ENCODE peak calls at places on chromosomes 1 and 21, in seven cellular contexts. U is A549; Y is astrocyte; O is activated CD4-positive, alpha-beta T cell treated with anti-CD3 and anti-CD28 coated beads for 1 hour; S is ovary; K is putamen; J is HuH-7.5. D is an unnamed sample.

GRCh38 chr1:109509176-109510134 is at the start of gene AMIGO1:
- DNase-seq in U (peak), Y (no peak), O (peak), S (peak), K (peak), J (peak), D (peak)

GRCh38 chr1:246554201-246554600 is 11.9 kb downstream of the TFB2M start:
- DNase-seq in U (no peak), Y (no peak), O (no peak), S (no peak), K (no peak), J (no peak), D (no peak)

GRCh38 chr1:167706931-167707877 is 14.6 kb upstream of the MPZL1 start:
- DNase-seq in U (no peak), Y (no peak), O (no peak), S (no peak), K (no peak), J (no peak), D (no peak)

GRCh38 chr1:206706298-206706791 is 21.6 kb downstream of the MAPKAPK2 start:
- DNase-seq in U (no peak), Y (peak), O (no peak), S (peak), K (no peak), J (no peak), D (peak)

GRCh38 chr1:161226320-161226711 is 456 bp downstream of the TOMM40L start:
- DNase-seq in U (no peak), Y (no peak), O (no peak), S (no peak), K (no peak), J (no peak), D (peak)

GRCh38 chr1:62689524-62689923 is 1.3 kb upstream of the DOCK7 start:
- DNase-seq in U (no peak), Y (peak), O (no peak), S (no peak), K (no peak), J (no peak), D (no peak)

GRCh38 chr1:51715369-51715768 is 98.5 kb downstream of the OSBPL9 start:
- DNase-seq in U (no peak), Y (no peak), O (no peak), S (no peak), K (no peak), J (no peak), D (no peak)

GRCh38 chr1:199472025-199472424 is 555.5 kb upstream of the NR5A2 start:
- DNase-seq in U (no peak), Y (no peak), O (no peak), S (no peak), K (no peak), J (no peak), D (no peak)

GRCh38 chr1:10508511-10508951 is 33.8 kb downstream of the PEX14 start:
- DNase-seq in U (no peak), Y (peak), O (no peak), S (no peak), K (no peak), J (no peak), D (no peak)

GRCh38 chr1:58857673-58858343 is 74.0 kb upstream of the JUN start:
- DNase-seq in U (no peak), Y (no peak), O (no peak), S (no peak), K (no peak), J (no peak), D (no peak)

GRCh38 chr1:30166194-30166593 is 557.2 kb downstream of the MATN1 start:
- DNase-seq in U (no peak), Y (no peak), O (no peak), S (no peak), K (no peak), J (no peak), D (no peak)

GRCh38 chr1:150210741-150211140 is 25.2 kb downstream of the ANP32E start:
- DNase-seq in U (no peak), Y (no peak), O (no peak), S (no peak), K (no peak), J (no peak), D (no peak)

GRCh38 chr1:56302878-56303277 is 276.5 kb downstream of the PLPP3 start:
- DNase-seq in U (no peak), Y (peak), O (no peak), S (no peak), K (no peak), J (no peak), D (no peak)

GRCh38 chr1:164611754-164612642 is 53.0 kb downstream of the PBX1 start:
- DNase-seq in U (peak), Y (peak), O (no peak), S (no peak), K (no peak), J (peak), D (no peak)

GRCh38 chr1:61978866-61979265 is 215.8 kb upstream of the L1TD1 start:
- DNase-seq in U (no peak), Y (no peak), O (no peak), S (no peak), K (no peak), J (no peak), D (no peak)

GRCh38 chr1:224644553-224645154 is 28.5 kb downstream of the CNIH3 start:
- DNase-seq in U (peak), Y (no peak), O (peak), S (peak), K (peak), J (peak), D (no peak)

GRCh38 chr1:167182571-167183320 is 37.9 kb upstream of the POU2F1 start:
- DNase-seq in U (no peak), Y (no peak), O (no peak), S (no peak), K (no peak), J (no peak), D (no peak)

GRCh38 chr1:180863158-180863775 is 49.4 kb upstream of the KIAA1614 start:
- DNase-seq in U (peak), Y (peak), O (no peak), S (peak), K (peak), J (no peak), D (no peak)

GRCh38 chr1:197692965-197693364 is 82.3 kb downstream of the DENND1B start:
- DNase-seq in U (peak), Y (peak), O (no peak), S (no peak), K (no peak), J (no peak), D (no peak)

GRCh38 chr21:42437786-42438185 is 34.1 kb downstream of the UBASH3A start:
- DNase-seq in U (no peak), Y (no peak), O (no peak), S (no peak), K (no peak), J (no peak), D (no peak)

GRCh38 chr1:156684227-156684782 is 7.1 kb upstream of the NES start:
- DNase-seq in U (no peak), Y (no peak), O (no peak), S (no peak), K (no peak), J (no peak), D (peak)

GRCh38 chr21:36992671-36993070 is 13.8 kb upstream of the RIPPLY3 start:
- DNase-seq in U (no peak), Y (no peak), O (no peak), S (no peak), K (no peak), J (no peak), D (no peak)

GRCh38 chr21:35953570-35953969 is 106.8 kb downstream of the SETD4 start:
- DNase-seq in U (peak), Y (peak), O (no peak), S (no peak), K (no peak), J (no peak), D (no peak)

GRCh38 chr1:39173119-39173994 is 31.1 kb upstream of the MACF1 start:
- DNase-seq in U (no peak), Y (peak), O (no peak), S (no peak), K (no peak), J (no peak), D (no peak)

GRCh38 chr1:208799186-208799585 is 555.0 kb upstream of the PLXNA2 start:
- DNase-seq in U (no peak), Y (no peak), O (no peak), S (no peak), K (no peak), J (no peak), D (no peak)

GRCh38 chr1:230458509-230458908 is 32.4 kb upstream of the PGBD5 start:
- DNase-seq in U (no peak), Y (peak), O (no peak), S (no peak), K (no peak), J (no peak), D (no peak)

GRCh38 chr1:64895500-64895899 is 70.8 kb downstream of the JAK1 start:
- DNase-seq in U (no peak), Y (peak), O (no peak), S (no peak), K (no peak), J (no peak), D (no peak)